ENCODE peak calls at places on chromosome 18, in nine cellular contexts. M, F, B, A, Z, K, G, L and E are unnamed samples. For H3K36me3, the result is how much of the 10 kb centered on the place peaks cover.

GRCh38 chr18:69865656-69866241 is 81.9 kb downstream of the CD226 start:
- DNase-seq in M (no peak), F (no peak), B (no peak), A (no peak), Z (no peak), K (no peak), G (no peak), L (no peak), E (no peak)

GRCh38 chr18:34723143-34723542 is 13.0 kb downstream of the DTNA start:
- DNase-seq in M (no peak), F (peak), B (no peak), A (no peak), Z (no peak), K (no peak), G (no peak), L (no peak), E (no peak)

GRCh38 chr18:47249602-47250001 is 1.9 kb downstream of the SKOR2 start:
- DNase-seq in M (no peak), F (no peak), B (no peak), A (no peak), Z (no peak), K (no peak), G (no peak), L (no peak), E (no peak)

GRCh38 chr18:62877448-62878221 is 162.3 kb downstream of the PHLPP1 start:
- DNase-seq in M (no peak), F (peak), B (peak), A (peak), Z (no peak), K (no peak), G (no peak), L (no peak), E (no peak)

GRCh38 chr18:73774836-73775509 is 372.7 kb downstream of the FBXO15 start:
- DNase-seq in M (peak), F (peak), B (peak), A (no peak), Z (no peak), K (no peak), G (no peak), L (no peak), E (no peak)

GRCh38 chr18:25827961-25828561 is 262.4 kb downstream of the SS18 start:
- DNase-seq in M (no peak), F (peak), B (peak), A (peak), Z (no peak), K (no peak), G (no peak), L (no peak), E (no peak)

GRCh38 chr18:741931-742512 is 29.6 kb upstream of the ENOSF1 start:
- DNase-seq in M (no peak), F (peak), B (peak), A (peak), Z (no peak), K (no peak), G (no peak), L (no peak), E (no peak)

GRCh38 chr18:58315739-58316215 is 271.8 kb downstream of the NEDD4L start:
- DNase-seq in M (peak), F (peak), B (no peak), A (peak), Z (no peak), K (no peak), G (peak), L (no peak), E (no peak)

GRCh38 chr18:22391571-22392359 is 25.9 kb downstream of the CTAGE1 start:
- DNase-seq in M (no peak), F (peak), B (no peak), A (peak), Z (no peak), K (no peak), G (peak), L (no peak), E (no peak)

GRCh38 chr18:31549416-31549815 is 42.3 kb upstream of the TTR start:
- DNase-seq in M (no peak), F (no peak), B (no peak), A (no peak), Z (no peak), K (no peak), G (no peak), L (no peak), E (no peak)

GRCh38 chr18:75727479-75727878 is 300.0 kb upstream of the SMIM21 start:
- DNase-seq in M (peak), F (peak), B (peak), A (peak), Z (no peak), K (no peak), G (no peak), L (peak), E (peak)

GRCh38 chr18:74689251-74689650 is 91.6 kb downstream of the ZNF407 start:
- DNase-seq in M (no peak), F (no peak), B (no peak), A (peak), Z (no peak), K (no peak), G (no peak), L (no peak), E (no peak)

GRCh38 chr18:48342588-48342987 is 66.6 kb downstream of the ZBTB7C start:
- DNase-seq in M (no peak), F (no peak), B (no peak), A (no peak), Z (no peak), K (no peak), G (no peak), L (peak), E (no peak)

GRCh38 chr18:55353806-55354205 is 234.2 kb downstream of the TCF4 start:
- DNase-seq in M (no peak), F (no peak), B (no peak), A (no peak), Z (no peak), K (no peak), G (no peak), L (no peak), E (no peak)

GRCh38 chr18:8675057-8675456 is 30.3 kb upstream of the MTCL1 start:
- DNase-seq in M (no peak), F (no peak), B (no peak), A (no peak), Z (no peak), K (no peak), G (no peak), L (no peak), E (no peak)

GRCh38 chr18:4847066-4847465 is 350.0 kb downstream of the AKAIN1 start:
- DNase-seq in M (no peak), F (no peak), B (no peak), A (no peak), Z (no peak), K (no peak), G (no peak), L (no peak), E (no peak)

GRCh38 chr18:47985837-47986236 is 55.4 kb upstream of the SMAD2 start:
- DNase-seq in M (peak), F (no peak), B (no peak), A (no peak), Z (no peak), K (no peak), G (no peak), L (no peak), E (no peak)

GRCh38 chr18:666177-666576 is 8.7 kb downstream of the TYMS start:
- DNase-seq in M (no peak), F (peak), B (peak), A (no peak), Z (no peak), K (no peak), G (no peak), L (no peak), E (no peak)

GRCh38 chr18:21853020-21853419 is 112.4 kb downstream of the MIB1 start:
- DNase-seq in M (no peak), F (no peak), B (peak), A (peak), Z (no peak), K (no peak), G (no peak), L (no peak), E (no peak)

GRCh38 chr18:35753306-35753910 is 171.9 kb downstream of the GALNT1 start:
- DNase-seq in M (no peak), F (no peak), B (no peak), A (no peak), Z (no peak), K (no peak), G (no peak), L (no peak), E (no peak)
- H3K27ac ChIP-seq in M (no peak), F (no peak), B (no peak), A (no peak), Z (no peak), K (no peak), G (no peak), L (no peak), E (no peak)

GRCh38 chr18:79436556-79437275 is 41.0 kb downstream of the NFATC1 start:
- DNase-seq in M (no peak), F (no peak), B (no peak), A (no peak), Z (no peak), K (no peak), G (no peak), L (no peak), E (no peak)
- H3K36me3 ChIP-seq in M (under half), F (under half), B (under half), A (under half), Z (under half), K (under half), G (under half), L (under half), E (half or more)

DNA sequence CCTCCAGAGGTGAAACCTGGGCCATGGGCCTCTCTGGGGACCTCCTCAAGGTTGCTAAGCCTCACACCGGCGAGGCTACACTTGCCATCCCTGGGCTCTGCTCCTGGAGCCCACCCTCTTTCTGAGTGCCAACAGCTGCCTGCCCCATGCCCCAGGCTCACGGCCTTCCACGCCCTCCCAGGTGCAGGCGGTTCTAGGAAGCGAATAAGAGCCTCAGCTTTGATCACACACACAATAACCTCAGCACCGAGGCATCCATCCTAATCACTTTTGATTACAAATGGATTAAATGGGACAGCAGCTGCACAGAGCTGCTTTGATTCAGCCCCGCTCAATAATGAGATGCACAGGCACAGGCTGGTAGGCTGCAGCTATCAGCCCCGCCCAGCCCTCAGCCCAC is 171.1 kb downstream of the SETBP1 start:
- DNase-seq in M (no peak), F (no peak), B (no peak), A (no peak), Z (no peak), K (no peak), G (no peak), L (no peak), E (peak)
- H3K27ac ChIP-seq in M (no peak), F (no peak), B (no peak), A (no peak), Z (no peak), K (no peak), G (no peak), L (no peak), E (peak)

GRCh38 chr18:61838521-61838920 is 54.3 kb downstream of the RNF152 start:
- DNase-seq in M (no peak), F (no peak), B (peak), A (no peak), Z (no peak), K (no peak), G (no peak), L (no peak), E (no peak)

GRCh38 chr18:61840324-61840723 is 52.5 kb downstream of the RNF152 start:
- DNase-seq in M (no peak), F (no peak), B (no peak), A (no peak), Z (no peak), K (no peak), G (no peak), L (no peak), E (no peak)

GRCh38 chr18:61842146-61842545 is 50.7 kb downstream of the RNF152 start:
- DNase-seq in M (no peak), F (no peak), B (no peak), A (no peak), Z (no peak), K (no peak), G (no peak), L (no peak), E (no peak)

GRCh38 chr18:61844726-61845125 is 48.1 kb downstream of the RNF152 start:
- DNase-seq in M (no peak), F (no peak), B (no peak), A (no peak), Z (no peak), K (no peak), G (no peak), L (no peak), E (no peak)

DNA sequence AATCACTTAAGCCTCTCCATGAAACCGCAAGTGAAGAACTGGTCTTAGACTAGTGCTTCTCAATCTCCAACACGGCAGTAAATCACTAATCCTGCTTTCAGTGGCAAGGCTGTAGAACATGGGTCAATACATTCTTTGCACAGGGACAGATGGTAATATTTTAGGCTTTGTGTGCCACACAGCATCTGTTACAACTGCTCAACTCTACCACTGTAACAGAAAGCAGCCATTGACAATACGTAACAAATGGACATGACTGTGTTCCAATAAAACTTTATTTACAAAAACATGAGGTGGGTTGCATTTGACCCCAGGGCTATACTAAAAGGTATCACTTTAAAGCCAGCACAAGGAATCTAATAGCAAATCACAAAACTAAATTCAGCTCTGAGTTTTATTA is 51.1 kb downstream of the RNF152 start:
- DNase-seq in M (no peak), F (no peak), B (no peak), A (no peak), Z (no peak), K (no peak), G (no peak), L (no peak), E (peak)
- H3K36me3 ChIP-seq in M (under half), F (under half), B (under half), A (under half), Z (under half), K (under half), G (under half), L (under half), E (under half)

GRCh38 chr18:60019463-60019840 is 119.7 kb downstream of the PMAIP1 start:
- DNase-seq in M (no peak), F (peak), B (peak), A (peak), Z (no peak), K (no peak), G (no peak), L (no peak), E (no peak)
- H3K27ac ChIP-seq in M (no peak), F (peak), B (no peak), A (no peak), Z (no peak), K (no peak), G (no peak), L (no peak), E (no peak)